ENCODE peak calls at places on chromosomes 5 and 9, in eight cellular contexts. K is AG09309, X is cerebellar cortex, M is pancreas, T is NCI-H510A treated with DMSO at 0.1 percent for 48 hours, Z is ACHN, G is astrocyte of the spinal cord, H is GM06990. B is an unnamed sample.

GRCh38 chr5:146910239-146910638 is 31.7 kb upstream of the PPP2R2B start:
- DNase-seq in K (no peak), X (no peak), M (no peak), T (no peak), Z (no peak), G (no peak), H (no peak), B (no peak)

GRCh38 chr9:136671646-136672430 is 9.1 kb downstream of the EGFL7 start:
- DNase-seq in K (no peak), X (no peak), M (no peak), T (no peak), Z (peak), G (no peak), H (no peak), B (no peak)

GRCh38 chr5:149257875-149258705 is 13.6 kb upstream of the AFAP1L1 start:
- DNase-seq in K (no peak), X (no peak), M (no peak), T (no peak), Z (peak), G (peak), H (no peak), B (peak)

GRCh38 chr5:143063175-143063970 is 293.2 kb downstream of the ARHGAP26 start:
- DNase-seq in K (no peak), X (no peak), M (peak), T (peak), Z (no peak), G (peak), H (no peak), B (no peak)

GRCh38 chr5:74915488-74915887 is 49.3 kb upstream of the FAM169A start:
- DNase-seq in K (no peak), X (no peak), M (no peak), T (no peak), Z (no peak), G (no peak), H (no peak), B (no peak)

GRCh38 chr5:50724-51499 is 41.1 kb upstream of the PLEKHG4B start:
- DNase-seq in K (no peak), X (no peak), M (no peak), T (no peak), Z (no peak), G (no peak), H (no peak), B (no peak)

GRCh38 chr5:171309526-171310333 is 682 bp downstream of the TLX3 start:
- DNase-seq in K (no peak), X (peak), M (no peak), T (peak), Z (no peak), G (no peak), H (no peak), B (no peak)

GRCh38 chr5:176517053-176517661 is 20.0 kb downstream of the RNF44 start:
- DNase-seq in K (no peak), X (no peak), M (no peak), T (no peak), Z (no peak), G (no peak), H (no peak), B (no peak)

GRCh38 chr5:135317286-135317685 is 81.7 kb downstream of the MACROH2A1 start:
- DNase-seq in K (no peak), X (no peak), M (no peak), T (no peak), Z (no peak), G (no peak), H (no peak), B (no peak)

GRCh38 chr5:6900828-6901227 is 187.6 kb downstream of the TENT4A start:
- DNase-seq in K (no peak), X (no peak), M (peak), T (no peak), Z (no peak), G (no peak), H (no peak), B (no peak)

GRCh38 chr9:129604056-129604765 is 16.7 kb downstream of the C9orf50 start:
- DNase-seq in K (no peak), X (no peak), M (no peak), T (no peak), Z (no peak), G (no peak), H (no peak), B (no peak)

GRCh38 chr5:116947691-116948528 is 373.3 kb upstream of the SEMA6A start:
- DNase-seq in K (no peak), X (peak), M (peak), T (peak), Z (peak), G (peak), H (peak), B (no peak)

GRCh38 chr9:35274988-35275387 is 113.2 kb downstream of the UNC13B start:
- DNase-seq in K (no peak), X (no peak), M (no peak), T (no peak), Z (no peak), G (no peak), H (no peak), B (no peak)

GRCh38 chr5:139642891-139643871 is 5.0 kb upstream of the CXXC5 start:
- DNase-seq in K (no peak), X (no peak), M (peak), T (no peak), Z (peak), G (no peak), H (no peak), B (no peak)